ENCODE peak calls at places on chromosomes 16 and 17, in four cellular contexts. One of them, this sample, is unnamed.

GRCh38 chr17:12722282-12722681 is 56.6 kb downstream of the MYOCD start:
- DNase-seq in GM12878: no peak
- DNase-seq in GM12891: no peak
- DNase-seq in K562: no peak
- DNase-seq in this sample: no peak

GRCh38 chr16:11759163-11759834 is 16.6 kb upstream of the TXNDC11 start:
- DNase-seq in GM12891: no peak
- DNase-seq in K562: no peak
- DNase-seq in GM12878: no peak
- DNase-seq in this sample: no peak

GRCh38 chr17:13114601-13115024 is 96.8 kb upstream of the ELAC2 start:
- DNase-seq in GM12891: no peak
- DNase-seq in K562: peak
- DNase-seq in GM12878: no peak
- DNase-seq in this sample: peak

GRCh38 chr17:4944163-4944553 is 4.1 kb downstream of the RNF167 start:
- DNase-seq in GM12891: no peak
- DNase-seq in GM12878: no peak
- DNase-seq in K562: no peak
- DNase-seq in this sample: no peak

GRCh38 chr17:6254036-6254435 is 180.9 kb downstream of the AIPL1 start:
- DNase-seq in GM12891: no peak
- DNase-seq in GM12878: no peak
- DNase-seq in K562: no peak
- DNase-seq in this sample: no peak

GRCh38 chr17:12020595-12021590 is at the start of gene MAP2K4:
- DNase-seq in K562: peak
- DNase-seq in GM12891: peak
- DNase-seq in GM12878: peak
- DNase-seq in this sample: peak

GRCh38 chr16:1979271-1980025 is 1.8 kb downstream of the NOXO1 start:
- DNase-seq in K562: no peak
- DNase-seq in GM12891: no peak
- DNase-seq in GM12878: no peak
- DNase-seq in this sample: no peak

GRCh38 chr16:78538284-78538683 is 438.8 kb downstream of the WWOX start:
- DNase-seq in GM12878: no peak
- DNase-seq in K562: no peak
- DNase-seq in GM12891: no peak
- DNase-seq in this sample: no peak

GRCh38 chr16:47979783-47980182 is 176.0 kb downstream of the ABCC12 start:
- DNase-seq in GM12891: no peak
- DNase-seq in GM12878: no peak
- DNase-seq in K562: no peak
- DNase-seq in this sample: no peak

GRCh38 chr16:2500937-2501750 is 12.6 kb upstream of the ATP6V0C start:
- DNase-seq in GM12878: peak
- DNase-seq in GM12891: peak
- DNase-seq in K562: peak
- DNase-seq in this sample: peak

GRCh38 chr16:23676924-23677480 is 1.7 kb upstream of the PLK1 start:
- DNase-seq in GM12891: no peak
- DNase-seq in GM12878: no peak
- DNase-seq in K562: no peak
- DNase-seq in this sample: no peak

GRCh38 chr16:50616883-50617629 is 64.1 kb downstream of the SNX20 start:
- DNase-seq in GM12891: no peak
- DNase-seq in K562: no peak
- DNase-seq in GM12878: no peak
- DNase-seq in this sample: no peak

GRCh38 chr16:69727916-69728270 is 1.5 kb upstream of the NQO1 start:
- DNase-seq in GM12878: no peak
- DNase-seq in K562: no peak
- DNase-seq in GM12891: no peak
- DNase-seq in this sample: no peak

GRCh38 chr16:81036751-81037350 is 1.2 kb downstream of the ATMIN start:
- DNase-seq in GM12878: no peak
- DNase-seq in GM12891: no peak
- DNase-seq in K562: peak
- DNase-seq in this sample: no peak

GRCh38 chr17:15453246-15453645 is 14.2 kb downstream of the CDRT4 start:
- DNase-seq in K562: no peak
- DNase-seq in GM12891: no peak
- DNase-seq in GM12878: no peak
- DNase-seq in this sample: no peak

GRCh38 chr16:17369441-17369951 is 101.3 kb downstream of the XYLT1 start:
- DNase-seq in GM12878: peak
- DNase-seq in K562: no peak
- DNase-seq in GM12891: no peak
- DNase-seq in this sample: peak

GRCh38 chr17:30235386-30236296 is at the start of gene SLC6A4:
- DNase-seq in GM12891: no peak
- DNase-seq in GM12878: no peak
- DNase-seq in K562: no peak
- DNase-seq in this sample: no peak

GRCh38 chr17:1714488-1714979 is 4.4 kb upstream of the TLCD2 start:
- DNase-seq in GM12878: no peak
- DNase-seq in GM12891: no peak
- DNase-seq in K562: peak
- DNase-seq in this sample: no peak

GRCh38 chr16:86026136-86026905 is 127.4 kb downstream of the IRF8 start:
- DNase-seq in GM12878: no peak
- DNase-seq in K562: no peak
- DNase-seq in GM12891: no peak
- DNase-seq in this sample: no peak

GRCh38 chr17:72122668-72123495 is 2.1 kb downstream of the SOX9 start:
- DNase-seq in GM12878: no peak
- DNase-seq in GM12891: no peak
- DNase-seq in K562: no peak
- DNase-seq in this sample: no peak

GRCh38 chr17:72122336-72122667 is 1.5 kb downstream of the SOX9 start:
- DNase-seq in GM12878: no peak
- DNase-seq in GM12891: no peak
- DNase-seq in K562: no peak
- DNase-seq in this sample: no peak

GRCh38 chr17:72123964-72124791 is 3.4 kb downstream of the SOX9 start:
- DNase-seq in GM12878: no peak
- DNase-seq in GM12891: no peak
- DNase-seq in K562: no peak
- DNase-seq in this sample: no peak

GRCh38 chr17:72122002-72122310 is 1.1 kb downstream of the SOX9 start:
- DNase-seq in GM12891: no peak
- DNase-seq in GM12878: no peak
- DNase-seq in K562: no peak
- DNase-seq in this sample: no peak

DNA sequence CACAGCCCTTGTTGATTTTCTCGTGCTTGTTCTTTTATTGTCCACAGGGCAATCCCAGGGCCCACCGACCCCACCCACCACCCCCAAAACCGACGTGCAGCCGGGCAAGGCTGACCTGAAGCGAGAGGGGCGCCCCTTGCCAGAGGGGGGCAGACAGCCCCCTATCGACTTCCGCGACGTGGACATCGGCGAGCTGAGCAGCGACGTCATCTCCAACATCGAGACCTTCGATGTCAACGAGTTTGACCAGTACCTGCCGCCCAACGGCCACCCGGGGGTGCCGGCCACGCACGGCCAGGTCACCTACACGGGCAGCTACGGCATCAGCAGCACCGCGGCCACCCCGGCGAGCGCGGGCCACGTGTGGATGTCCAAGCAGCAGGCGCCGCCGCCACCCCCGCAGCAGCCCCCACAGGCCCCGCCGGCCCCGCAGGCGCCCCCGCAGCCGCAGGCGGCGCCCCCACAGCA is 2.7 kb downstream of the SOX9 start:
- DNase-seq in K562: no peak
- DNase-seq in GM12878: no peak
- DNase-seq in GM12891: no peak
- DNase-seq in this sample: no peak
- TF ChIP-seq SPI1 in K562: no peak
- TF ChIP-seq SPI1 in GM12878: no peak
- TF ChIP-seq SPI1 in GM12891: no peak
- TF ChIP-seq SPI1 in this sample: no peak

GRCh38 chr16:27572711-27573110 is 22.8 kb downstream of the KATNIP start:
- DNase-seq in K562: no peak
- DNase-seq in GM12878: no peak
- DNase-seq in GM12891: no peak
- DNase-seq in this sample: no peak
- TF ChIP-seq SPI1 in K562: no peak
- TF ChIP-seq SPI1 in GM12878: no peak
- TF ChIP-seq SPI1 in GM12891: no peak
- TF ChIP-seq SPI1 in this sample: no peak

GRCh38 chr16:67995423-67995822 is 3.9 kb downstream of the DPEP2 start:
- DNase-seq in GM12878: no peak
- DNase-seq in K562: no peak
- DNase-seq in GM12891: no peak
- DNase-seq in this sample: peak

GRCh38 chr16:67992661-67993206 is 6.5 kb downstream of the DPEP2 start:
- DNase-seq in K562: no peak
- DNase-seq in GM12878: no peak
- DNase-seq in GM12891: no peak
- DNase-seq in this sample: no peak

GRCh38 chr16:67990018-67990386 is 9.3 kb downstream of the DPEP2 start:
- DNase-seq in GM12878: no peak
- DNase-seq in GM12891: no peak
- DNase-seq in K562: no peak
- DNase-seq in this sample: no peak

GRCh38 chr16:67989322-67990017 is 9.2 kb upstream of the DPEP3 start:
- DNase-seq in K562: no peak
- DNase-seq in GM12891: no peak
- DNase-seq in GM12878: no peak
- DNase-seq in this sample: no peak

GRCh38 chr16:67993207-67994036 is 5.9 kb downstream of the DPEP2 start:
- DNase-seq in GM12891: peak
- DNase-seq in K562: peak
- DNase-seq in GM12878: no peak
- DNase-seq in this sample: peak
- TF ChIP-seq SPI1 in GM12891: no peak
- TF ChIP-seq SPI1 in K562: no peak
- TF ChIP-seq SPI1 in GM12878: no peak
- TF ChIP-seq SPI1 in this sample: no peak

GRCh38 chr17:50691550-50692447 is 15.9 kb downstream of the ANKRD40 start:
- DNase-seq in GM12891: no peak
- DNase-seq in GM12878: no peak
- DNase-seq in K562: no peak
- DNase-seq in this sample: no peak
- TF ChIP-seq SPI1 in GM12891: no peak
- TF ChIP-seq SPI1 in GM12878: no peak
- TF ChIP-seq SPI1 in K562: no peak
- TF ChIP-seq SPI1 in this sample: no peak

GRCh38 chr16:57148481-57148880 is 37.4 kb downstream of the PSME3IP1 start:
- DNase-seq in GM12878: no peak
- DNase-seq in K562: no peak
- DNase-seq in GM12891: no peak
- DNase-seq in this sample: no peak

GRCh38 chr16:57147381-57148191 is 38.3 kb downstream of the PSME3IP1 start:
- DNase-seq in GM12878: no peak
- DNase-seq in K562: no peak
- DNase-seq in GM12891: no peak
- DNase-seq in this sample: no peak

GRCh38 chr16:57145964-57146647 is 39.7 kb downstream of the PSME3IP1 start:
- DNase-seq in K562: no peak
- DNase-seq in GM12891: no peak
- DNase-seq in GM12878: no peak
- DNase-seq in this sample: peak

GRCh38 chr16:57145046-57145963 is 40.5 kb downstream of the PSME3IP1 start:
- DNase-seq in GM12891: no peak
- DNase-seq in GM12878: no peak
- DNase-seq in K562: peak
- DNase-seq in this sample: no peak

GRCh38 chr16:57146735-57147134 is 39.1 kb downstream of the PSME3IP1 start:
- DNase-seq in GM12878: no peak
- DNase-seq in K562: peak
- DNase-seq in GM12891: no peak
- DNase-seq in this sample: no peak
- TF ChIP-seq SPI1 in GM12878: no peak
- TF ChIP-seq SPI1 in K562: no peak
- TF ChIP-seq SPI1 in GM12891: no peak
- TF ChIP-seq SPI1 in this sample: no peak

GRCh38 chr16:24689128-24689527 is 40.3 kb upstream of the TNRC6A start:
- DNase-seq in K562: peak
- DNase-seq in GM12878: no peak
- DNase-seq in GM12891: no peak
- DNase-seq in this sample: no peak
- TF ChIP-seq SPI1 in K562: no peak
- TF ChIP-seq SPI1 in GM12878: no peak
- TF ChIP-seq SPI1 in GM12891: no peak
- TF ChIP-seq SPI1 in this sample: no peak

GRCh38 chr16:89993377-89993776 is 25.9 kb downstream of the DBNDD1 start:
- DNase-seq in K562: no peak
- DNase-seq in GM12891: no peak
- DNase-seq in GM12878: no peak
- DNase-seq in this sample: no peak

GRCh38 chr16:89994389-89994720 is 24.9 kb downstream of the DBNDD1 start:
- DNase-seq in GM12891: no peak
- DNase-seq in GM12878: no peak
- DNase-seq in K562: no peak
- DNase-seq in this sample: no peak

GRCh38 chr16:89996178-89996489 is 23.1 kb downstream of the DBNDD1 start:
- DNase-seq in GM12878: no peak
- DNase-seq in GM12891: no peak
- DNase-seq in K562: no peak
- DNase-seq in this sample: no peak

GRCh38 chr16:89990799-89991198 is 28.5 kb downstream of the DBNDD1 start:
- DNase-seq in K562: no peak
- DNase-seq in GM12891: no peak
- DNase-seq in GM12878: no peak
- DNase-seq in this sample: no peak

GRCh38 chr16:89993971-89994370 is 25.3 kb downstream of the DBNDD1 start:
- DNase-seq in K562: no peak
- DNase-seq in GM12891: no peak
- DNase-seq in GM12878: no peak
- DNase-seq in this sample: no peak
- TF ChIP-seq SPI1 in K562: no peak
- TF ChIP-seq SPI1 in GM12891: no peak
- TF ChIP-seq SPI1 in GM12878: no peak
- TF ChIP-seq SPI1 in this sample: no peak